ENCODE peak calls at places on chromosomes 16 and 17, in eight cellular contexts. One of them, this sample, is unnamed.

GRCh38 chr17:47717845-47718621 is 15.0 kb upstream of the TBX21 start:
- DNase-seq in DMS79 treated with DMSO at 0.1 percent for 48 hours: peak; percentile 80
- DNase-seq in SJSA1: no peak
- DNase-seq in activated naive CD8-positive, alpha-beta T cell treated with anti-CD3 and anti-CD28 coated beads, Interleukin-2, amount 10 ng/mL, durations not matched to agents 7 days and 5 days: no peak
- DNase-seq in left ventricle myocardium inferior: no peak
- DNase-seq in neural crest cell: no peak
- DNase-seq in Ammon's horn: no peak
- DNase-seq in hippocampal formation: no peak
- DNase-seq in this sample: no peak

GRCh38 chr16:31138621-31139578 is 3.4 kb upstream of the PRSS8 start:
- DNase-seq in DMS79 treated with DMSO at 0.1 percent for 48 hours: no peak
- DNase-seq in left ventricle myocardium inferior: peak; percentile 48
- DNase-seq in hippocampal formation: no peak
- DNase-seq in activated naive CD8-positive, alpha-beta T cell treated with anti-CD3 and anti-CD28 coated beads, Interleukin-2, amount 10 ng/mL, durations not matched to agents 7 days and 5 days: no peak
- DNase-seq in Ammon's horn: no peak
- DNase-seq in neural crest cell: no peak
- DNase-seq in SJSA1: peak; percentile 23
- DNase-seq in this sample: no peak

GRCh38 chr17:76597156-76598003 is 11.7 kb upstream of the ST6GALNAC2 start:
- DNase-seq in hippocampal formation: no peak
- DNase-seq in left ventricle myocardium inferior: no peak
- DNase-seq in DMS79 treated with DMSO at 0.1 percent for 48 hours: peak; percentile 80
- DNase-seq in activated naive CD8-positive, alpha-beta T cell treated with anti-CD3 and anti-CD28 coated beads, Interleukin-2, amount 10 ng/mL, durations not matched to agents 7 days and 5 days: no peak
- DNase-seq in SJSA1: no peak
- DNase-seq in neural crest cell: no peak
- DNase-seq in Ammon's horn: no peak
- DNase-seq in this sample: no peak

GRCh38 chr16:67893791-67894399 is 841 bp downstream of the PSKH1 start:
- DNase-seq in activated naive CD8-positive, alpha-beta T cell treated with anti-CD3 and anti-CD28 coated beads, Interleukin-2, amount 10 ng/mL, durations not matched to agents 7 days and 5 days: no peak
- DNase-seq in hippocampal formation: no peak
- DNase-seq in Ammon's horn: no peak
- DNase-seq in neural crest cell: no peak
- DNase-seq in DMS79 treated with DMSO at 0.1 percent for 48 hours: no peak
- DNase-seq in left ventricle myocardium inferior: no peak
- DNase-seq in SJSA1: no peak
- DNase-seq in this sample: no peak

GRCh38 chr17:3911271-3912053 is 4.8 kb downstream of the P2RX1 start:
- DNase-seq in SJSA1: no peak
- DNase-seq in DMS79 treated with DMSO at 0.1 percent for 48 hours: no peak
- DNase-seq in neural crest cell: no peak
- DNase-seq in hippocampal formation: no peak
- DNase-seq in left ventricle myocardium inferior: no peak
- DNase-seq in Ammon's horn: no peak
- DNase-seq in activated naive CD8-positive, alpha-beta T cell treated with anti-CD3 and anti-CD28 coated beads, Interleukin-2, amount 10 ng/mL, durations not matched to agents 7 days and 5 days: peak; percentile 67
- DNase-seq in this sample: no peak

GRCh38 chr17:63919311-63919723 is 678 bp upstream of the GH1 start:
- DNase-seq in Ammon's horn: peak; percentile 70
- DNase-seq in DMS79 treated with DMSO at 0.1 percent for 48 hours: no peak
- DNase-seq in activated naive CD8-positive, alpha-beta T cell treated with anti-CD3 and anti-CD28 coated beads, Interleukin-2, amount 10 ng/mL, durations not matched to agents 7 days and 5 days: peak; percentile 64
- DNase-seq in left ventricle myocardium inferior: no peak
- DNase-seq in neural crest cell: peak; percentile 72
- DNase-seq in hippocampal formation: no peak
- DNase-seq in SJSA1: peak; percentile 54
- DNase-seq in this sample: peak; percentile 27

GRCh38 chr17:951388-952132 is 28.0 kb downstream of the NXN start:
- DNase-seq in left ventricle myocardium inferior: no peak
- DNase-seq in hippocampal formation: no peak
- DNase-seq in DMS79 treated with DMSO at 0.1 percent for 48 hours: no peak
- DNase-seq in activated naive CD8-positive, alpha-beta T cell treated with anti-CD3 and anti-CD28 coated beads, Interleukin-2, amount 10 ng/mL, durations not matched to agents 7 days and 5 days: no peak
- DNase-seq in Ammon's horn: no peak
- DNase-seq in SJSA1: peak; percentile 97
- DNase-seq in neural crest cell: peak; percentile 42
- DNase-seq in this sample: no peak

GRCh38 chr17:9843152-9844010 is 17.7 kb downstream of the GLP2R start:
- DNase-seq in SJSA1: no peak
- DNase-seq in hippocampal formation: no peak
- DNase-seq in left ventricle myocardium inferior: no peak
- DNase-seq in neural crest cell: no peak
- DNase-seq in DMS79 treated with DMSO at 0.1 percent for 48 hours: no peak
- DNase-seq in activated naive CD8-positive, alpha-beta T cell treated with anti-CD3 and anti-CD28 coated beads, Interleukin-2, amount 10 ng/mL, durations not matched to agents 7 days and 5 days: no peak
- DNase-seq in Ammon's horn: no peak
- DNase-seq in this sample: no peak

GRCh38 chr17:58047751-58048150 is 35.5 kb upstream of the DYNLL2 start:
- DNase-seq in hippocampal formation: no peak
- DNase-seq in left ventricle myocardium inferior: no peak
- DNase-seq in neural crest cell: no peak
- DNase-seq in SJSA1: no peak
- DNase-seq in Ammon's horn: no peak
- DNase-seq in activated naive CD8-positive, alpha-beta T cell treated with anti-CD3 and anti-CD28 coated beads, Interleukin-2, amount 10 ng/mL, durations not matched to agents 7 days and 5 days: no peak
- DNase-seq in DMS79 treated with DMSO at 0.1 percent for 48 hours: no peak
- DNase-seq in this sample: no peak

GRCh38 chr17:69228576-69228975 is at the start of gene ABCA10:
- DNase-seq in DMS79 treated with DMSO at 0.1 percent for 48 hours: no peak
- DNase-seq in neural crest cell: no peak
- DNase-seq in left ventricle myocardium inferior: no peak
- DNase-seq in hippocampal formation: no peak
- DNase-seq in activated naive CD8-positive, alpha-beta T cell treated with anti-CD3 and anti-CD28 coated beads, Interleukin-2, amount 10 ng/mL, durations not matched to agents 7 days and 5 days: no peak
- DNase-seq in SJSA1: peak; percentile 26
- DNase-seq in Ammon's horn: no peak
- DNase-seq in this sample: no peak

GRCh38 chr17:60640503-60640902 is 37.1 kb upstream of the BCAS3 start:
- DNase-seq in DMS79 treated with DMSO at 0.1 percent for 48 hours: no peak
- DNase-seq in SJSA1: peak; percentile 16
- DNase-seq in left ventricle myocardium inferior: no peak
- DNase-seq in neural crest cell: no peak
- DNase-seq in hippocampal formation: no peak
- DNase-seq in Ammon's horn: peak; percentile 43
- DNase-seq in activated naive CD8-positive, alpha-beta T cell treated with anti-CD3 and anti-CD28 coated beads, Interleukin-2, amount 10 ng/mL, durations not matched to agents 7 days and 5 days: no peak
- DNase-seq in this sample: no peak

GRCh38 chr16:77993586-77993985 is 28.8 kb upstream of the CLEC3A start:
- DNase-seq in DMS79 treated with DMSO at 0.1 percent for 48 hours: no peak
- DNase-seq in SJSA1: no peak
- DNase-seq in left ventricle myocardium inferior: no peak
- DNase-seq in hippocampal formation: no peak
- DNase-seq in neural crest cell: no peak
- DNase-seq in Ammon's horn: no peak
- DNase-seq in activated naive CD8-positive, alpha-beta T cell treated with anti-CD3 and anti-CD28 coated beads, Interleukin-2, amount 10 ng/mL, durations not matched to agents 7 days and 5 days: no peak
- DNase-seq in this sample: no peak

GRCh38 chr17:2368383-2368782 is 31.1 kb downstream of the SGSM2 start:
- DNase-seq in hippocampal formation: no peak
- DNase-seq in SJSA1: no peak
- DNase-seq in activated naive CD8-positive, alpha-beta T cell treated with anti-CD3 and anti-CD28 coated beads, Interleukin-2, amount 10 ng/mL, durations not matched to agents 7 days and 5 days: no peak
- DNase-seq in DMS79 treated with DMSO at 0.1 percent for 48 hours: no peak
- DNase-seq in left ventricle myocardium inferior: no peak
- DNase-seq in neural crest cell: no peak
- DNase-seq in Ammon's horn: no peak
- DNase-seq in this sample: no peak

This sample was measured in midbrain.